ENCODE peak calls at places on chromosomes 16 and 17, in eight cellular contexts. One of them, this sample, is unnamed.
A peak's percentile ranks its signal among the peaks of the same experiment; 100 is the strongest.

GRCh38 chr16:27690604-27691003 is 140.7 kb downstream of the KATNIP start:
- DNase-seq in heart left ventricle: no peak
- DNase-seq in PC-3: no peak
- DNase-seq in psoas muscle: no peak
- DNase-seq in right lobe of liver: no peak
- DNase-seq in GM12878: no peak
- DNase-seq in tibial artery: no peak
- DNase-seq in stomach: no peak
- DNase-seq in this sample: peak; percentile 19

GRCh38 chr16:17370233-17371013 is 100.3 kb downstream of the XYLT1 start:
- DNase-seq in PC-3: no peak
- DNase-seq in tibial artery: no peak
- DNase-seq in psoas muscle: no peak
- DNase-seq in heart left ventricle: no peak
- DNase-seq in stomach: no peak
- DNase-seq in GM12878: no peak
- DNase-seq in right lobe of liver: no peak
- DNase-seq in this sample: no peak

GRCh38 chr16:11135167-11135973 is 120.6 kb downstream of the SOCS1 start:
- DNase-seq in GM12878: no peak
- DNase-seq in heart left ventricle: no peak
- DNase-seq in psoas muscle: peak; percentile 86
- DNase-seq in stomach: no peak
- DNase-seq in PC-3: peak; percentile 49
- DNase-seq in right lobe of liver: no peak
- DNase-seq in tibial artery: peak; percentile 60
- DNase-seq in this sample: peak; percentile 53

GRCh38 chr17:27233783-27234182 is 60.1 kb upstream of the WSB1 start:
- DNase-seq in GM12878: no peak
- DNase-seq in heart left ventricle: no peak
- DNase-seq in psoas muscle: no peak
- DNase-seq in stomach: no peak
- DNase-seq in PC-3: no peak
- DNase-seq in right lobe of liver: no peak
- DNase-seq in tibial artery: no peak
- DNase-seq in this sample: no peak

GRCh38 chr17:49849711-49850610 is 2.1 kb upstream of the TAC4 start:
- DNase-seq in right lobe of liver: no peak
- DNase-seq in heart left ventricle: no peak
- DNase-seq in psoas muscle: no peak
- DNase-seq in stomach: no peak
- DNase-seq in PC-3: no peak
- DNase-seq in GM12878: no peak
- DNase-seq in tibial artery: no peak
- DNase-seq in this sample: no peak

GRCh38 chr16:69724414-69724873 is 1.9 kb downstream of the NQO1 start:
- DNase-seq in tibial artery: no peak
- DNase-seq in PC-3: no peak
- DNase-seq in right lobe of liver: no peak
- DNase-seq in heart left ventricle: no peak
- DNase-seq in GM12878: no peak
- DNase-seq in stomach: no peak
- DNase-seq in psoas muscle: no peak
- DNase-seq in this sample: no peak

GRCh38 chr17:58320163-58320558 is 8.4 kb downstream of the TSPOAP1 start:
- DNase-seq in psoas muscle: no peak
- DNase-seq in PC-3: no peak
- DNase-seq in GM12878: no peak
- DNase-seq in stomach: no peak
- DNase-seq in right lobe of liver: peak; percentile 39
- DNase-seq in heart left ventricle: no peak
- DNase-seq in tibial artery: no peak
- DNase-seq in this sample: no peak

GRCh38 chr17:70158581-70158980 is 10.8 kb upstream of the KCNJ2 start:
- DNase-seq in heart left ventricle: no peak
- DNase-seq in GM12878: no peak
- DNase-seq in stomach: no peak
- DNase-seq in psoas muscle: no peak
- DNase-seq in PC-3: no peak
- DNase-seq in right lobe of liver: no peak
- DNase-seq in tibial artery: no peak
- DNase-seq in this sample: no peak

GRCh38 chr17:78940708-78941107 is 15.5 kb upstream of the TIMP2 start:
- DNase-seq in GM12878: no peak
- DNase-seq in psoas muscle: no peak
- DNase-seq in tibial artery: no peak
- DNase-seq in PC-3: peak; percentile 31
- DNase-seq in right lobe of liver: no peak
- DNase-seq in heart left ventricle: no peak
- DNase-seq in stomach: no peak
- DNase-seq in this sample: no peak

GRCh38 chr16:10500582-10500981 is 79.8 kb downstream of the EMP2 start:
- DNase-seq in tibial artery: no peak
- DNase-seq in PC-3: no peak
- DNase-seq in GM12878: no peak
- DNase-seq in right lobe of liver: no peak
- DNase-seq in stomach: no peak
- DNase-seq in heart left ventricle: no peak
- DNase-seq in psoas muscle: no peak
- DNase-seq in this sample: no peak

GRCh38 chr17:41489531-41489930 is at the start of gene KRT36:
- DNase-seq in psoas muscle: no peak
- DNase-seq in right lobe of liver: no peak
- DNase-seq in heart left ventricle: no peak
- DNase-seq in stomach: no peak
- DNase-seq in tibial artery: no peak
- DNase-seq in PC-3: no peak
- DNase-seq in GM12878: no peak
- DNase-seq in this sample: no peak

GRCh38 chr17:63826468-63827001 is 696 bp upstream of the PSMC5 start:
- DNase-seq in heart left ventricle: no peak
- DNase-seq in right lobe of liver: no peak
- DNase-seq in stomach: no peak
- DNase-seq in tibial artery: no peak
- DNase-seq in psoas muscle: no peak
- DNase-seq in PC-3: peak; percentile 33
- DNase-seq in GM12878: no peak
- DNase-seq in this sample: no peak

GRCh38 chr16:67393111-67393789 is at the start of gene TPPP3:
- DNase-seq in stomach: peak; percentile 83
- DNase-seq in heart left ventricle: peak; percentile 95
- DNase-seq in psoas muscle: peak; percentile 95
- DNase-seq in tibial artery: peak; percentile 89
- DNase-seq in PC-3: no peak
- DNase-seq in right lobe of liver: peak; percentile 75
- DNase-seq in GM12878: no peak
- DNase-seq in this sample: peak; percentile 44

GRCh38 chr17:9329251-9329921 is 246.2 kb downstream of the STX8 start:
- DNase-seq in tibial artery: no peak
- DNase-seq in right lobe of liver: no peak
- DNase-seq in stomach: no peak
- DNase-seq in PC-3: no peak
- DNase-seq in heart left ventricle: peak; percentile 33
- DNase-seq in psoas muscle: no peak
- DNase-seq in GM12878: no peak
- DNase-seq in this sample: no peak

GRCh38 chr17:79160980-79161621 is 86.5 kb downstream of the ENGASE start:
- DNase-seq in psoas muscle: no peak
- DNase-seq in tibial artery: no peak
- DNase-seq in heart left ventricle: no peak
- DNase-seq in PC-3: peak; percentile 21
- DNase-seq in stomach: no peak
- DNase-seq in GM12878: no peak
- DNase-seq in right lobe of liver: no peak
- DNase-seq in this sample: no peak

GRCh38 chr16:57091200-57091989 is 988 bp upstream of the CPNE2 start:
- DNase-seq in PC-3: peak; percentile 21
- DNase-seq in GM12878: no peak
- DNase-seq in stomach: peak; percentile 33
- DNase-seq in right lobe of liver: no peak
- DNase-seq in heart left ventricle: peak; percentile 61
- DNase-seq in psoas muscle: peak; percentile 59
- DNase-seq in tibial artery: peak; percentile 63
- DNase-seq in this sample: peak; percentile 72

GRCh38 chr16:50152807-50153647 is at the start of gene TENT4B:
- DNase-seq in GM12878: peak; percentile 57
- DNase-seq in psoas muscle: peak; percentile 93
- DNase-seq in right lobe of liver: peak; percentile 94
- DNase-seq in PC-3: peak; percentile 57
- DNase-seq in tibial artery: peak; percentile 79
- DNase-seq in heart left ventricle: peak; percentile 91
- DNase-seq in stomach: peak; percentile 87
- DNase-seq in this sample: peak; percentile 91
- H3K27ac ChIP-seq in GM12878: peak within 1 kb of the TSS; percentile 96
- H3K27ac ChIP-seq in psoas muscle: peak within 1 kb of the TSS; percentile 99
- H3K27ac ChIP-seq in right lobe of liver: peak within 1 kb of the TSS; percentile 94
- H3K27ac ChIP-seq in PC-3: peak within 1 kb of the TSS; percentile 79
- H3K27ac ChIP-seq in tibial artery: peak within 1 kb of the TSS; percentile 90
- H3K27ac ChIP-seq in heart left ventricle: peak within 1 kb of the TSS; percentile 98
- H3K27ac ChIP-seq in stomach: peak within 1 kb of the TSS; percentile 92
- H3K27ac ChIP-seq in this sample: peak within 1 kb of the TSS; percentile 89

DNA sequence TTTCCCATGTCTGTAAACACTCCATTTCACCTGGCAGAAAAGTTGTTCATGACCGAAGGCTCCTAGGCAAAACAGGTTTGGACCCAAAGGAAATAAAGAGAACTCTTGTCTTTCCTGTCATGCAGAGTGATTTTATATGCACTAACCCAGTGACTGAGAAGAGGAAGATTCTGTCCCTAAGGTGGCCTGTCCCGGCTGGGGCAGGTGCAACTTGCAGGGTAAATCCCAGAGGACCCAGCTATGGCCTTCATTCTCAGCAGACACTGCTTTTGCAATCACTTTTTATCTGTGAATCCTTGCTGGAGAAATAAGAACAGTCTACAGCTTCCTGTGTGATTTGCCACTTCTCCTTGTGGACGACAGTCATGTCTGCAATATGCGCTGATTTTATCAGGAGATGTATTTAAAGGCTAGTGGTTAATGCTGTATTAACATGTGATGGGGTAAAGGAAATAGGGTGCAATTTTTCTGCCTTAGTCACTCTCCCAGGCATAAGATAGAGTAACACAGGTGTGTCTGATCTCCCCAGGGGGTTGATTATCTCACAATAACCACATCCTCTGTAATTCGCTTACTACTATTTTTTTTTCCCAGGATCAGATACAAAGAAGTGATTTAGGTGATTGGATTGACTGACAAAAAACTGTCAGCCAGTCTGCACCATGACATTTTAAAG is 696.8 kb upstream of the SOX9 start:
- DNase-seq in tibial artery: no peak
- DNase-seq in heart left ventricle: no peak
- DNase-seq in stomach: no peak
- DNase-seq in PC-3: peak; percentile 99
- DNase-seq in psoas muscle: no peak
- DNase-seq in GM12878: no peak
- DNase-seq in right lobe of liver: no peak
- DNase-seq in this sample: peak; percentile 86
- TF ChIP-seq CTCF in tibial artery: no peak
- TF ChIP-seq CTCF in heart left ventricle: no peak
- TF ChIP-seq CTCF in stomach: no peak
- TF ChIP-seq CTCF in PC-3: peak; percentile 38
- TF ChIP-seq CTCF in psoas muscle: no peak
- TF ChIP-seq CTCF in GM12878: no peak
- TF ChIP-seq CTCF in right lobe of liver: no peak
- TF ChIP-seq CTCF in this sample: no peak

GRCh38 chr17:76039121-76039520 is 12.0 kb upstream of the EVPL start:
- DNase-seq in psoas muscle: no peak
- DNase-seq in stomach: no peak
- DNase-seq in right lobe of liver: no peak
- DNase-seq in PC-3: no peak
- DNase-seq in tibial artery: no peak
- DNase-seq in GM12878: no peak
- DNase-seq in heart left ventricle: no peak
- DNase-seq in this sample: no peak

GRCh38 chr17:76033139-76033538 is 6.0 kb upstream of the EVPL start:
- DNase-seq in tibial artery: no peak
- DNase-seq in GM12878: no peak
- DNase-seq in psoas muscle: no peak
- DNase-seq in stomach: no peak
- DNase-seq in PC-3: no peak
- DNase-seq in right lobe of liver: no peak
- DNase-seq in heart left ventricle: no peak
- DNase-seq in this sample: no peak

GRCh38 chr17:76038050-76038449 is 10.9 kb upstream of the EVPL start:
- DNase-seq in right lobe of liver: no peak
- DNase-seq in stomach: no peak
- DNase-seq in psoas muscle: no peak
- DNase-seq in heart left ventricle: no peak
- DNase-seq in GM12878: no peak
- DNase-seq in tibial artery: no peak
- DNase-seq in PC-3: no peak
- DNase-seq in this sample: no peak

GRCh38 chr17:76034433-76035185 is 7.5 kb upstream of the EVPL start:
- DNase-seq in psoas muscle: no peak
- DNase-seq in heart left ventricle: no peak
- DNase-seq in right lobe of liver: no peak
- DNase-seq in PC-3: no peak
- DNase-seq in GM12878: no peak
- DNase-seq in tibial artery: no peak
- DNase-seq in stomach: no peak
- DNase-seq in this sample: no peak

DNA sequence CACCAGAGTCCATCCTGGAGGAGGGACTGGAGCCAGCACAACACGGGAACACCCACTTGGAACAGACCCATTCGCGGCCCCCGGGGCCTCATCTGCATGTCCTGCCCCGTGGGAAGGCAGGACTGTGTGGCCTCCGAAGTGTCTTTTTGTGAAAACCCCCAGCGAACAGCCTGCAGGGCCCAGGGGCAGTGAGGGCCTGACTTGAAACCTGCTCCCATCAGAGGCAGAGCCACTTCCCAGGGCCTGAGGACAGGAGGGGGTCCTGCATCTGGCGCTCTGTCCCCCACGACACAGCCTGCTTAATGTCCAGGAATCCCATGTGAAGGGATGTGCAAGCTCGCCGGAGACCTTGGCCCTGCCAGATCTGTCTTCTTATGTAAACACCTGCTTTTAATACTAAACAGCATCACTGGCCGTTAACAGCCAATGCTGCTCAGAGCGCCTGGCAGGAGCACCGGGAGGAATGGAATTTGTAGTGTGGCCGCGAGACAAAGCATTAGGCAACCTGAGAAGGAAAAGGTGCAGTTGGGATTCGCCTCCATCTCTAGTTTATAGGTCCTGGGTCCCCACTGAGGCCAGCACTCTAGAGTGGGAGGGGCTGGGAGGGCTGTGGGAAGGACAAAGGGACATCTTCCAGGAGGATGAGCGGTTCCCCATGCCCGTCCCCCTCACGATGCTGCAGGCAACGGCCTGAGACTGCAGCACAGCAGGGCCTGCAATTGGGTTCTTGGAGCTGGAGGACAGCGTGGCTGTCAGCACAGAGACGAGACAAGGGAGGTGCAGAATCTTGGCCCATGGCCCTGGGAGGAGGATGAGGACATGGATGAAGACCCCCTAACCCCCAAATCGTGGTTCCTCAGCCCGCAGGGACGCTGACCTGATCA is 9.6 kb upstream of the EVPL start:
- DNase-seq in right lobe of liver: no peak
- DNase-seq in tibial artery: no peak
- DNase-seq in psoas muscle: no peak
- DNase-seq in PC-3: no peak
- DNase-seq in heart left ventricle: no peak
- DNase-seq in GM12878: no peak
- DNase-seq in stomach: no peak
- DNase-seq in this sample: no peak
- H3K27ac ChIP-seq in right lobe of liver: no peak overlapping the region
- H3K27ac ChIP-seq in tibial artery: no peak overlapping the region
- H3K27ac ChIP-seq in psoas muscle: no peak overlapping the region
- H3K27ac ChIP-seq in PC-3: no peak overlapping the region
- H3K27ac ChIP-seq in heart left ventricle: no peak overlapping the region
- H3K27ac ChIP-seq in GM12878: no peak overlapping the region
- H3K27ac ChIP-seq in stomach: no peak overlapping the region
- H3K27ac ChIP-seq in this sample: peak overlapping the region; percentile 14

GRCh38 chr16:73011926-73012325 is 36.0 kb downstream of the ZFHX3 start:
- DNase-seq in GM12878: no peak
- DNase-seq in right lobe of liver: no peak
- DNase-seq in stomach: no peak
- DNase-seq in PC-3: no peak
- DNase-seq in psoas muscle: no peak
- DNase-seq in heart left ventricle: no peak
- DNase-seq in tibial artery: no peak
- DNase-seq in this sample: no peak
- TF ChIP-seq CTCF in GM12878: no peak
- TF ChIP-seq CTCF in right lobe of liver: no peak
- TF ChIP-seq CTCF in stomach: no peak
- TF ChIP-seq CTCF in PC-3: peak; percentile 30
- TF ChIP-seq CTCF in psoas muscle: peak; percentile 33
- TF ChIP-seq CTCF in heart left ventricle: no peak
- TF ChIP-seq CTCF in tibial artery: no peak
- TF ChIP-seq CTCF in this sample: no peak